ENCODE peak calls at places on chromosomes 11 and 22, in nine cellular contexts. One of them, this sample, is unnamed.

GRCh38 chr11:35969089-35970046 is 25.5 kb downstream of the LDLRAD3 start:
- DNase-seq in CD4-positive, alpha-beta T cell: no peak
- DNase-seq in NAMALWA: no peak
- DNase-seq in heart right ventricle: no peak
- DNase-seq in posterior vena cava: no peak
- DNase-seq in fibroblast of pulmonary artery: no peak
- DNase-seq in activated naive CD4-positive, alpha-beta T cell: no peak
- DNase-seq in right atrium auricular region: no peak
- DNase-seq in thoracic aorta: no peak
- DNase-seq in this sample: no peak

GRCh38 chr22:28819253-28820096 is 19.1 kb upstream of the XBP1 start:
- DNase-seq in CD4-positive, alpha-beta T cell: no peak
- DNase-seq in NAMALWA: no peak
- DNase-seq in heart right ventricle: no peak
- DNase-seq in posterior vena cava: no peak
- DNase-seq in fibroblast of pulmonary artery: no peak
- DNase-seq in activated naive CD4-positive, alpha-beta T cell: no peak
- DNase-seq in right atrium auricular region: no peak
- DNase-seq in thoracic aorta: no peak
- DNase-seq in this sample: no peak

GRCh38 chr11:93192163-93192562 is 5.6 kb downstream of the SLC36A4 start:
- DNase-seq in CD4-positive, alpha-beta T cell: no peak
- DNase-seq in NAMALWA: no peak
- DNase-seq in heart right ventricle: no peak
- DNase-seq in posterior vena cava: no peak
- DNase-seq in fibroblast of pulmonary artery: peak; percentile 8
- DNase-seq in activated naive CD4-positive, alpha-beta T cell: no peak
- DNase-seq in right atrium auricular region: no peak
- DNase-seq in thoracic aorta: no peak
- DNase-seq in this sample: no peak

GRCh38 chr11:65547446-65548125 is 10.6 kb downstream of the LTBP3 start:
- DNase-seq in CD4-positive, alpha-beta T cell: no peak
- DNase-seq in NAMALWA: no peak
- DNase-seq in heart right ventricle: no peak
- DNase-seq in posterior vena cava: no peak
- DNase-seq in fibroblast of pulmonary artery: no peak
- DNase-seq in activated naive CD4-positive, alpha-beta T cell: no peak
- DNase-seq in right atrium auricular region: no peak
- DNase-seq in thoracic aorta: no peak
- DNase-seq in this sample: no peak

GRCh38 chr11:62392506-62392905 is 26.3 kb upstream of the SCGB1A1 start:
- DNase-seq in CD4-positive, alpha-beta T cell: no peak
- DNase-seq in NAMALWA: no peak
- DNase-seq in heart right ventricle: no peak
- DNase-seq in posterior vena cava: peak; percentile 36
- DNase-seq in fibroblast of pulmonary artery: no peak
- DNase-seq in activated naive CD4-positive, alpha-beta T cell: no peak
- DNase-seq in right atrium auricular region: no peak
- DNase-seq in thoracic aorta: no peak
- DNase-seq in this sample: no peak

GRCh38 chr11:28140689-28141455 is 32.7 kb downstream of the METTL15 start:
- DNase-seq in CD4-positive, alpha-beta T cell: no peak
- DNase-seq in NAMALWA: no peak
- DNase-seq in heart right ventricle: no peak
- DNase-seq in posterior vena cava: no peak
- DNase-seq in fibroblast of pulmonary artery: no peak
- DNase-seq in activated naive CD4-positive, alpha-beta T cell: no peak
- DNase-seq in right atrium auricular region: no peak
- DNase-seq in thoracic aorta: no peak
- DNase-seq in this sample: no peak

GRCh38 chr22:46965552-46966494 is 203.4 kb downstream of the TBC1D22A start:
- DNase-seq in CD4-positive, alpha-beta T cell: no peak
- DNase-seq in NAMALWA: no peak
- DNase-seq in heart right ventricle: no peak
- DNase-seq in posterior vena cava: peak; percentile 62
- DNase-seq in fibroblast of pulmonary artery: no peak
- DNase-seq in activated naive CD4-positive, alpha-beta T cell: no peak
- DNase-seq in right atrium auricular region: no peak
- DNase-seq in thoracic aorta: no peak
- DNase-seq in this sample: no peak

GRCh38 chr11:83292709-83293435 is 6.7 kb upstream of the CCDC90B start:
- DNase-seq in CD4-positive, alpha-beta T cell: no peak
- DNase-seq in NAMALWA: peak; percentile 80
- DNase-seq in heart right ventricle: peak; percentile 33
- DNase-seq in posterior vena cava: no peak
- DNase-seq in fibroblast of pulmonary artery: peak; percentile 82
- DNase-seq in activated naive CD4-positive, alpha-beta T cell: no peak
- DNase-seq in right atrium auricular region: no peak
- DNase-seq in thoracic aorta: no peak
- DNase-seq in this sample: peak; percentile 61

GRCh38 chr22:23203452-23204124 is 23.3 kb downstream of the BCR start:
- DNase-seq in CD4-positive, alpha-beta T cell: no peak
- DNase-seq in NAMALWA: no peak
- DNase-seq in heart right ventricle: no peak
- DNase-seq in posterior vena cava: no peak
- DNase-seq in fibroblast of pulmonary artery: no peak
- DNase-seq in activated naive CD4-positive, alpha-beta T cell: no peak
- DNase-seq in right atrium auricular region: no peak
- DNase-seq in thoracic aorta: no peak
- DNase-seq in this sample: no peak

GRCh38 chr11:8038393-8038792 is 42.6 kb upstream of the TUB start:
- DNase-seq in CD4-positive, alpha-beta T cell: no peak
- DNase-seq in NAMALWA: no peak
- DNase-seq in heart right ventricle: no peak
- DNase-seq in posterior vena cava: no peak
- DNase-seq in fibroblast of pulmonary artery: no peak
- DNase-seq in activated naive CD4-positive, alpha-beta T cell: no peak
- DNase-seq in right atrium auricular region: peak; percentile 50
- DNase-seq in thoracic aorta: no peak
- DNase-seq in this sample: no peak

GRCh38 chr11:69992026-69992425 is 86.1 kb upstream of the ANO1 start:
- DNase-seq in CD4-positive, alpha-beta T cell: no peak
- DNase-seq in NAMALWA: no peak
- DNase-seq in heart right ventricle: no peak
- DNase-seq in posterior vena cava: no peak
- DNase-seq in fibroblast of pulmonary artery: no peak
- DNase-seq in activated naive CD4-positive, alpha-beta T cell: no peak
- DNase-seq in right atrium auricular region: no peak
- DNase-seq in thoracic aorta: no peak
- DNase-seq in this sample: no peak

GRCh38 chr22:36369922-36370781 is 17.6 kb downstream of the MYH9 start:
- DNase-seq in CD4-positive, alpha-beta T cell: no peak
- DNase-seq in NAMALWA: peak; percentile 22
- DNase-seq in heart right ventricle: peak; percentile 55
- DNase-seq in posterior vena cava: peak; percentile 86
- DNase-seq in fibroblast of pulmonary artery: peak; percentile 70
- DNase-seq in activated naive CD4-positive, alpha-beta T cell: no peak
- DNase-seq in right atrium auricular region: no peak
- DNase-seq in thoracic aorta: no peak
- DNase-seq in this sample: no peak

GRCh38 chr11:117221775-117222517 is 9.9 kb downstream of the PCSK7 start:
- DNase-seq in CD4-positive, alpha-beta T cell: no peak
- DNase-seq in NAMALWA: no peak
- DNase-seq in heart right ventricle: peak; percentile 71
- DNase-seq in posterior vena cava: peak; percentile 92
- DNase-seq in fibroblast of pulmonary artery: peak; percentile 72
- DNase-seq in activated naive CD4-positive, alpha-beta T cell: no peak
- DNase-seq in right atrium auricular region: peak; percentile 86
- DNase-seq in thoracic aorta: no peak
- DNase-seq in this sample: peak; percentile 90

GRCh38 chr22:47175151-47175760 is 412.8 kb downstream of the TBC1D22A start:
- DNase-seq in CD4-positive, alpha-beta T cell: no peak
- DNase-seq in NAMALWA: no peak
- DNase-seq in heart right ventricle: no peak
- DNase-seq in posterior vena cava: peak; percentile 58
- DNase-seq in fibroblast of pulmonary artery: peak; percentile 84
- DNase-seq in activated naive CD4-positive, alpha-beta T cell: no peak
- DNase-seq in right atrium auricular region: no peak
- DNase-seq in thoracic aorta: no peak
- DNase-seq in this sample: no peak

This sample was measured in fibroblast of gingiva.